ENCODE peak calls at places on chromosomes 1 and 21, in seven cellular contexts. B is HepG2, W is HCT116, K is NT2/D1, T is SK-N-SH, M is GM12878, Q is H1. L is an unnamed sample.

GRCh38 chr21:21109736-21110135 is 111.5 kb downstream of the NCAM2 start:
- DNase-seq in B (no peak), M (no peak), Q (no peak), K (no peak), W (no peak), T (no peak), L (no peak)

GRCh38 chr1:210222288-210223006 is 10.1 kb upstream of the SERTAD4 start:
- DNase-seq in M (no peak), T (no peak), Q (no peak), K (peak; percentile 58), W (no peak), B (no peak), L (no peak)

GRCh38 chr1:110559157-110559556 is 40.2 kb upstream of the KCNA10 start:
- DNase-seq in T (no peak), Q (no peak), K (no peak), M (no peak), W (no peak), B (no peak), L (no peak)

GRCh38 chr1:89598450-89599331 is 34.2 kb upstream of the LRRC8C start:
- DNase-seq in B (peak; percentile 39), Q (peak; percentile 52), T (peak; percentile 55), W (peak; percentile 26), M (no peak), K (peak; percentile 38), L (peak; percentile 53)

GRCh38 chr1:12580054-12580887 is 37.7 kb downstream of the DHRS3 start:
- DNase-seq in Q (no peak), W (no peak), B (no peak), T (no peak), M (no peak), K (no peak), L (no peak)

GRCh38 chr1:24415910-24416665 is 486 bp downstream of the NIPAL3 start:
- DNase-seq in T (peak; percentile 38), B (no peak), Q (no peak), M (no peak), W (no peak), K (no peak), L (peak; percentile 41)

GRCh38 chr1:98046031-98046641 is 125.3 kb upstream of the DPYD start:
- DNase-seq in W (no peak), T (peak; percentile 52), Q (peak; percentile 65), K (no peak), B (no peak), M (no peak), L (no peak)

GRCh38 chr21:41761211-41762181 is 5.4 kb downstream of the RIPK4 start:
- DNase-seq in W (no peak), M (no peak), B (peak; percentile 38), Q (no peak), K (no peak), T (no peak), L (no peak)

GRCh38 chr1:25738507-25738906 is 61.5 kb upstream of the SELENON start:
- DNase-seq in K (no peak), W (no peak), T (no peak), M (no peak), Q (no peak), B (no peak), L (no peak)

GRCh38 chr1:24594328-24594598 is 38.4 kb downstream of the NCMAP start:
- DNase-seq in Q (no peak), W (no peak), T (no peak), K (no peak), M (no peak), B (no peak), L (no peak)

GRCh38 chr1:47703981-47704596 is 266.2 kb downstream of the FOXD2 start:
- DNase-seq in M (no peak), Q (no peak), B (no peak), T (no peak), K (no peak), W (peak; percentile 15), L (peak; percentile 31)

GRCh38 chr21:29449306-29449940 is 150.7 kb downstream of the BACH1 start:
- DNase-seq in T (no peak), B (no peak), W (no peak), Q (no peak), K (no peak), M (no peak), L (no peak)

GRCh38 chr1:10704383-10704882 is 92.0 kb downstream of the CASZ1 start:
- DNase-seq in K (no peak), B (peak; percentile 58), T (no peak), M (no peak), Q (peak; percentile 86), W (no peak), L (no peak)

GRCh38 chr1:155967410-155968400 is 10.6 kb downstream of the ARHGEF2 start:
- DNase-seq in K (no peak), W (no peak), Q (no peak), B (peak; percentile 69), M (no peak), T (peak; percentile 17), L (no peak)

GRCh38 chr1:13830616-13831280 is 130.8 kb downstream of the PRDM2 start:
- DNase-seq in W (no peak), K (no peak), T (peak; percentile 1), B (no peak), Q (no peak), M (no peak), L (no peak)

GRCh38 chr1:65360654-65361053 is 51.3 kb downstream of the DNAJC6 start:
- DNase-seq in Q (no peak), B (no peak), T (no peak), K (no peak), W (no peak), M (no peak), L (no peak)

GRCh38 chr1:62436039-62436465 is 797 bp upstream of the USP1 start:
- DNase-seq in M (no peak), T (no peak), Q (peak; percentile 93), K (no peak), B (no peak), W (no peak), L (no peak)

GRCh38 chr1:230392920-230393521 is 33.1 kb downstream of the PGBD5 start:
- DNase-seq in M (no peak), W (no peak), B (no peak), Q (no peak), T (no peak), K (no peak), L (no peak)

GRCh38 chr1:95084317-95085176 is 11.8 kb upstream of the ALG14 start:
- DNase-seq in K (no peak), Q (peak; percentile 53), T (peak; percentile 61), M (no peak), W (peak; percentile 47), B (peak; percentile 80), L (peak; percentile 68)
- TF ChIP-seq YY1 in K (no peak), Q (no peak), T (no peak), M (no peak), W (no peak), B (no peak), L (peak; percentile 36)

GRCh38 chr1:226653311-226653921 is 85.7 kb downstream of the ITPKB start:
- DNase-seq in M (no peak), Q (no peak), T (no peak), B (no peak), W (no peak), K (no peak), L (no peak)
- TF ChIP-seq YY1 in M (no peak), Q (no peak), T (no peak), B (no peak), W (no peak), K (no peak), L (no peak)

GRCh38 chr1:3905266-3905952 is 5.3 kb upstream of the C1orf174 start:
- DNase-seq in B (no peak), T (no peak), Q (no peak), K (no peak), M (no peak), W (no peak), L (no peak)
- TF ChIP-seq YY1 in B (no peak), T (no peak), Q (no peak), K (no peak), M (no peak), W (no peak), L (no peak)

DNA sequence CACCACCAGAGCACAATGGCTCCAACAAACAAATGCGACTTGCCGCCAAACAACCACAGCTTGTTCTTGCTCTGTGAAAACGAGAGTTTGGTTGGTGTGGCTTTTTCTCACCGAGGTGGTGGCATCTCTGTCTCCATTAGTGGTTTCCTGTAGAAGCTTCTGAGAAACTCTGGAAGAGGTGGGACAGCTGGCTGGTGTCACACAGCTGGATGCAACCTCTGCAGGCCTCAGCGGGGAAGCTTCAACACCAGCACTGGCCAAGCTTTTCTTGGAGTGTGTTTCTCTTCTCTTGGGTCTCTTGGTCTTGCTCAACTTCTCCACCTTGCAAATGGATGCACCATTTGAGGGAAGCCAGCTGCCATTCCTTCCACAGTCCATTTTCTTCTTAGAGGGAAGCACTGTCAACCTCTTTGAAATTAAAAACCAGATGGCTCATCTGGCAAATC is 124.8 kb downstream of the KCNN3 start:
- DNase-seq in M (peak; percentile 59), W (no peak), K (no peak), T (no peak), B (no peak), Q (no peak), L (no peak)
- TF ChIP-seq YY1 in M (peak; percentile 18), W (no peak), K (no peak), T (no peak), B (no peak), Q (no peak), L (no peak)

DNA sequence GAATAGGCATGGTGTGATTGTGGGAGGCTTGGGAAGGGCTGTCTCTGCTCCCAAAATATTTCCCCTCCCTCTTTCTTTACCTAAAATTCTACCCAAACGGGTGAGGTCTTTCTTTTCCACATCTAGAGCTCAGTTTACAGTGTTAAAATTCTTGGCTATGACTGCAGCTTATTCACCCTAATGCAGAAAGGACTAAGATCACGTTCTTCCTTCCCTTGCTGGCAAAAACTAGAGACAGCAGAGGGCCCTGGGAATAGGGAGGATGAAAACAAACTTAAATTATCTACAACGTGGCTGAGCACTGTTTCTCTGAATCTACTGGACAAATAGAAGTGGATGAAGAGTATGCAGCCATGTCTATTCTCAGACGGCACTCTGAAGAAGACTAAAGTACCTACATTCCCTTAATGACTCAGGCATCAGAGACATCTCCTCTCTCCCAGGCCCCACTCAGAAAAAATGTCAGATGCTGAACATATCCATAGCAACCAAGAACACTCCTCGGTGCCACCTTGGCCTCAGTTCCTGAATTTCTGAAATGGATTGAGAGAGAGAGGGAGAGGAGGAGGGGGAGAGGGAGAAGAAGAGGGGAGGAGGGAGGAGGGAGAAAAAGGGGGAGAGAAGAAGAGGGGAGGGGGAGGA is 16.1 kb upstream of the OVAAL start:
- DNase-seq in B (no peak), Q (no peak), M (no peak), T (no peak), K (no peak), W (no peak), L (no peak)
- TF ChIP-seq YY1 in B (no peak), Q (no peak), M (no peak), T (no peak), K (no peak), W (no peak), L (no peak)

DNA sequence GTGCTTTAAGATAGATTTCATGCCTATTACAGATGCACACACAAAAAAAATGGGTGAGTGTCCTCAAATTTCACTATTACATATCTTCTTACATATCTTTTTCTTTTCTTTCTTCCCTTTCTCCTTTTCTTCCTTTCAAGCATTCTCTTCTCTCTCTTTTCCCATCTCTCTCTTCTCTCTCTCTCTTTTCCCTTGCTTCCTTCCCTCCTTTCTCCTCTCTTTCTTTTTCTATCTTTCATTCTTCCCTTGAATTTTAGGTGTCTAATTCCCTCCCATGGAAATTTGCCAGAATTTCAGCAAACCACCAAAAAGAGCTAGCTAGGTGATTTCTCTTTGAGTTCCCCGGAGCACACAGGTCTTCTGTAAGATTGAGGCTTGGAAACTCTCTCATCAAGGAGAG is 395.3 kb upstream of the RUNX1 start:
- DNase-seq in W (no peak), M (no peak), B (no peak), K (no peak), T (no peak), Q (no peak), L (no peak)
- TF ChIP-seq YY1 in W (no peak), M (no peak), B (no peak), K (no peak), T (no peak), Q (no peak), L (no peak)

GRCh38 chr1:82453511-82454185 is 652.9 kb downstream of the ADGRL2 start:
- DNase-seq in T (no peak), Q (no peak), B (no peak), W (no peak), M (no peak), K (no peak), L (no peak)
- TF ChIP-seq YY1 in T (no peak), Q (no peak), B (no peak), W (no peak), M (no peak), K (no peak), L (no peak)

L was measured in K562.